ENCODE peak calls at places on chromosomes 13 and 19, in ten cellular contexts. E is central memory CD8-positive, alpha-beta T cell; Z is astrocyte of the hippocampus; I is NCI-H345; U is CD8-positive, alpha-beta T cell; O is HCT116; Q is hippocampal formation; H is nephron progenitor cell; L is endothelial cell; F is psoas muscle. C is an unnamed sample.

GRCh38 chr13:101916108-101916757 is 463.8 kb downstream of the ITGBL1 start:
- DNase-seq in E (no peak), Z (peak), I (peak), U (no peak), O (no peak), Q (no peak), H (peak), L (peak), F (no peak), C (no peak)

GRCh38 chr13:35479223-35479536 is 2.7 kb upstream of the MAB21L1 start:
- DNase-seq in E (no peak), Z (no peak), I (no peak), U (no peak), O (no peak), Q (no peak), H (no peak), L (peak), F (no peak), C (no peak)

GRCh38 chr13:97757807-97758206 is 195.7 kb upstream of the IPO5 start:
- DNase-seq in E (no peak), Z (no peak), I (no peak), U (no peak), O (no peak), Q (no peak), H (no peak), L (no peak), F (no peak), C (no peak)

GRCh38 chr19:45177817-45178261 is at the start of gene TRAPPC6A:
- DNase-seq in E (no peak), Z (no peak), I (no peak), U (no peak), O (no peak), Q (no peak), H (no peak), L (no peak), F (no peak), C (no peak)

GRCh38 chr19:11596156-11596555 is 1.1 kb upstream of the ZNF627 start:
- DNase-seq in E (no peak), Z (no peak), I (no peak), U (no peak), O (no peak), Q (no peak), H (no peak), L (no peak), F (no peak), C (no peak)

GRCh38 chr13:27476943-27477681 is 26.7 kb upstream of the MTIF3 start:
- DNase-seq in E (no peak), Z (peak), I (no peak), U (no peak), O (no peak), Q (no peak), H (no peak), L (no peak), F (no peak), C (no peak)

GRCh38 chr19:32570081-32570785 is 10.8 kb upstream of the PDCD5 start:
- DNase-seq in E (peak), Z (peak), I (peak), U (peak), O (peak), Q (peak), H (peak), L (peak), F (peak), C (peak)

GRCh38 chr19:58181902-58182576 is 822 bp upstream of the ZNF274 start:
- DNase-seq in E (peak), Z (no peak), I (no peak), U (peak), O (no peak), Q (no peak), H (peak), L (peak), F (peak), C (peak)

GRCh38 chr13:34172048-34172447 is 354.1 kb downstream of the RFC3 start:
- DNase-seq in E (no peak), Z (no peak), I (no peak), U (no peak), O (no peak), Q (no peak), H (no peak), L (no peak), F (no peak), C (no peak)

GRCh38 chr13:81874681-81875661 is 1534.0 kb upstream of the SPRY2 start:
- DNase-seq in E (no peak), Z (no peak), I (no peak), U (no peak), O (no peak), Q (no peak), H (no peak), L (no peak), F (no peak), C (no peak)

GRCh38 chr19:35009424-35010415 is 9.6 kb downstream of the GRAMD1A start:
- DNase-seq in E (no peak), Z (no peak), I (no peak), U (no peak), O (no peak), Q (no peak), H (no peak), L (no peak), F (no peak), C (no peak)

C was measured in K562.